ENCODE peak calls at places on chromosomes 3 and 15, in four cellular contexts. K is HuH-7.5, U is choroid plexus epithelial cell, M is B cell. O is an unnamed sample.

GRCh38 chr3:8500208-8500961 is 1.2 kb upstream of the LMCD1 start:
- DNase-seq in M (no peak), U (peak), K (no peak), O (peak)

GRCh38 chr3:52444860-52445793 is at the start of gene SEMA3G:
- DNase-seq in U (peak), K (peak), M (peak), O (no peak)

GRCh38 chr3:63791974-63792373 is 27.1 kb upstream of the C3orf49 start:
- DNase-seq in M (no peak), U (peak), K (peak), O (peak)

GRCh38 chr3:42875325-42876151 is at the start of gene CYP8B1:
- DNase-seq in K (no peak), M (no peak), U (no peak), O (no peak)

GRCh38 chr3:120144267-120144666 is 50.0 kb upstream of the GSK3B start:
- DNase-seq in U (peak), K (peak), M (no peak), O (no peak)

GRCh38 chr3:118628704-118629341 is 405.8 kb downstream of the IGSF11 start:
- DNase-seq in K (peak), U (peak), M (no peak), O (peak)

GRCh38 chr3:194083253-194084224 is 52.4 kb upstream of the HES1 start:
- DNase-seq in M (peak), K (no peak), U (peak), O (no peak)

GRCh38 chr3:189365609-189366564 is 194.1 kb downstream of the TPRG1 start:
- DNase-seq in M (no peak), K (no peak), U (peak), O (no peak)

GRCh38 chr15:71411538-71412482 is 296.5 kb downstream of the THSD4 start:
- DNase-seq in K (no peak), M (no peak), U (no peak), O (peak)

GRCh38 chr3:190575441-190576190 is 61.7 kb downstream of the IL1RAP start:
- DNase-seq in K (no peak), M (no peak), U (no peak), O (no peak)

GRCh38 chr15:84846269-84846668 is 29.1 kb downstream of the ALPK3 start:
- DNase-seq in K (no peak), U (no peak), M (no peak), O (no peak)

GRCh38 chr15:23629234-23629805 is 18.3 kb downstream of the MAGEL2 start:
- DNase-seq in U (peak), K (no peak), M (no peak), O (no peak)

GRCh38 chr15:58201536-58201935 is 63.4 kb downstream of the AQP9 start:
- DNase-seq in K (no peak), U (peak), M (no peak), O (no peak)

GRCh38 chr3:24579008-24579407 is 84.4 kb upstream of the THRB start:
- DNase-seq in K (no peak), M (no peak), U (no peak), O (no peak)

GRCh38 chr3:30711867-30712266 is 105.5 kb downstream of the TGFBR2 start:
- DNase-seq in M (no peak), K (no peak), U (no peak), O (no peak)

GRCh38 chr3:194592798-194593752 is 40.1 kb downstream of the TMEM44 start:
- DNase-seq in U (peak), K (no peak), M (no peak), O (peak)

GRCh38 chr15:62781081-62781497 is 261.5 kb upstream of the TPM1 start:
- DNase-seq in K (no peak), U (no peak), M (no peak), O (no peak)

GRCh38 chr15:99564221-99565030 is 1.4 kb upstream of the MEF2A start:
- DNase-seq in M (peak), U (peak), K (no peak), O (no peak)

GRCh38 chr3:196355668-196356067 is 17.5 kb upstream of the TM4SF19 start:
- DNase-seq in K (no peak), M (no peak), U (no peak), O (no peak)

GRCh38 chr15:68820205-68820588 is 498 bp downstream of the ANP32A start:
- DNase-seq in U (no peak), M (peak), K (no peak), O (no peak)

GRCh38 chr3:5299146-5299545 is 111.6 kb downstream of the EDEM1 start:
- DNase-seq in K (no peak), U (no peak), M (no peak), O (no peak)

GRCh38 chr15:47561102-47561501 is 156.2 kb upstream of the SEMA6D start:
- DNase-seq in U (no peak), M (no peak), K (no peak), O (no peak)

GRCh38 chr3:112134335-112135124 is 1.5 kb upstream of the GCSAM start:
- DNase-seq in M (no peak), U (peak), K (no peak), O (no peak)

GRCh38 chr15:35519536-35520149 is 26.3 kb downstream of the DPH6 start:
- DNase-seq in U (peak), M (no peak), K (no peak), O (peak)

GRCh38 chr3:170724599-170724998 is 138.7 kb upstream of the SLC7A14 start:
- DNase-seq in K (no peak), M (no peak), U (peak), O (peak)

GRCh38 chr3:105260385-105260784 is 106.3 kb upstream of the ALCAM start:
- DNase-seq in M (no peak), K (no peak), U (no peak), O (no peak)

GRCh38 chr3:30770387-30770786 is 124.1 kb downstream of the GADL1 start:
- DNase-seq in K (peak), M (no peak), U (peak), O (no peak)

O was measured in AG04449.